ENCODE peak calls at places on chromosomes 6 and 20, in five cellular contexts. A is HCT116, H is AG10803, P is GM12878, R is lower lobe of right lung. M is an unnamed sample.
A peak's percentile ranks its signal among the peaks of the same experiment; 100 is the strongest.

GRCh38 chr6:168675933-168676551 is 235.1 kb downstream of the SMOC2 start:
- DNase-seq in H (no peak), P (no peak), R (no peak), A (no peak), M (no peak)

GRCh38 chr6:20921533-20921932 is 387.3 kb downstream of the CDKAL1 start:
- DNase-seq in R (no peak), P (no peak), H (peak; percentile 72), A (no peak), M (no peak)

GRCh38 chr6:163438940-163439335 is 24.4 kb downstream of the QKI start:
- DNase-seq in H (no peak), R (peak; percentile 49), P (no peak), A (no peak), M (no peak)

GRCh38 chr6:31971279-31971992 is 502 bp downstream of the DXO start:
- DNase-seq in R (peak; percentile 50), P (no peak), A (no peak), H (no peak), M (no peak)

GRCh38 chr6:13920584-13920983 is 4.2 kb upstream of the RNF182 start:
- DNase-seq in P (no peak), A (no peak), H (no peak), R (no peak), M (peak; percentile 52)

GRCh38 chr6:108982154-108983113 is 112.2 kb downstream of the SESN1 start:
- DNase-seq in R (no peak), A (no peak), H (no peak), P (no peak), M (no peak)

GRCh38 chr20:45098096-45098773 is 2.7 kb downstream of the KCNS1 start:
- DNase-seq in A (no peak), R (no peak), H (peak; percentile 11), P (no peak), M (peak; percentile 37)

GRCh38 chr6:23446394-23447001 is 679.5 kb upstream of the NRSN1 start:
- DNase-seq in R (no peak), P (no peak), H (peak; percentile 55), A (peak; percentile 1), M (peak; percentile 44)

GRCh38 chr6:34901930-34902329 is 12.9 kb downstream of the ANKS1A start:
- DNase-seq in H (peak; percentile 39), A (no peak), R (no peak), P (no peak), M (no peak)

GRCh38 chr6:33664506-33665057 is 43.5 kb downstream of the ITPR3 start:
- DNase-seq in H (no peak), P (no peak), A (no peak), R (no peak), M (no peak)

GRCh38 chr6:33665957-33666356 is 44.8 kb downstream of the ITPR3 start:
- DNase-seq in R (no peak), P (no peak), H (no peak), A (no peak), M (no peak)

GRCh38 chr6:33662318-33662717 is 41.2 kb downstream of the ITPR3 start:
- DNase-seq in A (no peak), P (no peak), H (no peak), R (no peak), M (no peak)

GRCh38 chr6:33663028-33663427 is 41.9 kb downstream of the ITPR3 start:
- DNase-seq in R (no peak), H (no peak), P (no peak), A (no peak), M (no peak)

DNA sequence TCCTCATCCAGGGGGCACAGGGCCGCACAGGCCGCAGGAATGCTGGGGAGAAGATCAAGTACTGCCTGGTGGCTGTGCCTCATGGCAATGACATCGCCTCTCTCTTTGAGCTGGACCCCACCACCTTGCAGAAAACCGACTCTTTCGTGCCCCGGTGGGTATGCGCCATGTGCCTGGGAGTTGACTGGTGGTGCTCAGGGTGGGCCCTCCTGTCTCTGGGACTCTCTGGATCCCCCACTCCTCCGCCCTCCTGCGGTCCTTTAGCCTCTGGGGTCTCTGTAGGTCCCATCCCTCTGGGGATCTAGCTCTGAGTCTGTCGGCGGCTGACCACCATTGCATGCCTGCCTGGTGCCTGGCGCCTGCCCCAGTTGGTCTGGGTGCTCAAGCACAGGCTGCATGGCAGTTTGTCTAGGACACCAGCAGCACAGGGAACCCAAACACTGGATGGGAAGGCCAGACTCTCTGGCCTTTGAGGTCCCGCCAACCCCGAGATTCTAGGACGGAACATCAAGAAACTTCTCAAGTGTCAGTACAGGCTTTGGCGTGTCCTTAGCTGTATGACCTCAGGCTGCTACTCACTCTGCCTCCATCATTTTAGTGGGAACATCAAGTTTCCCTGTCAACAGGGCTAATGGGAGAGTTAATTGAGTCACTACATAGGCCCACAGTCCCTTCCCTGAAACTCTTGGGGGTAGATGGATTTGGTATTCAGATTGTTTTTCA is 42.8 kb downstream of the ITPR3 start:
- DNase-seq in P (no peak), A (no peak), R (no peak), H (no peak), M (no peak)
- H3K4me3 ChIP-seq in P (no peak overlapping the region), A (no peak overlapping the region), R (no peak overlapping the region), H (no peak overlapping the region), M (no peak overlapping the region)

DNA sequence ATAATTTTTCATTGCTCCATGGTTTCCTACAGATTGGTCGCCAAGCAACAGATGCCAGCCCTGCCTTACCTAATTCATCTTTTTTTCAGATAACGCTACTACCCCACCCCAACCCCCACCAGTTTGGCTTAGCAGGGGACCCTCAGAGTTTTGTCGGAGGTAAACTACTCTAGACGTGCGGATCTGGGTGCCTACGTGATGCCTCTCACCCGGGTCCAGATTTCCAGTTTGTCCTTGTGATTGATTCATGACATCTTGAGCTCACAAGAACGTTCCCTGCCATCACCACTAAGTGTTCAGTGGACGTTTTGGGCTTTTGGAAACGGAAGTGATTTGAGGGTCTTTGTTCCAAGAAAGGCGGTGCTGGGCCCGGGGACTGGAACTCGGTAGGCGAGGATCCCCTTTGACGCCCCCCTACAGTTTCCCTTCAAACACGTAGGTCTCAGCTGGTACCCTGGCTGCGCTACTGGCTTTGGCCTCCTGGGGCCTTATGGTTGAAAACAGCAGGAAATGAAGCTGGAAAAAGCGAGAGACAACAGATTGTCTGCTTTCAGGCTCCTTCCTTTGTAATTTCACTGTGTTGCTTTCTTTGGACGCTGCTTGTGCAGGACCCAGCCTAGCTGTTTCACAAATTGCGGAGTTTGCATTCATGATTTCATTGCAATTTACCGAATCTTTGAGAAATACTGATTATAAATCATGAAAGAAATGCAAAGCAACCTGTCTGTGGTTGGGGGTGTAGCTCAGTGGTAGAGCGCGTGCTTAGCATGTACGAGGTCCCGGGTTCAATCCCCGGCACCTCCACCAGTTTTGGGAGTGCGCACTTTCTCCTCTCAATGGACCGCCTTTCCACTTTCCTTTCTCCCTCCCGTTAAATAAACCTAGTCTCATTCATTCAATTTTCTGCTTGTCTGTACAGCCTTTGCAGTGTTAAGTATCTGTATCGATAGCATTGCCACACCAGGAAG is 81.0 kb downstream of the GPX5 start:
- DNase-seq in H (peak; percentile 49), R (no peak), P (peak; percentile 45), A (peak; percentile 87), M (peak; percentile 37)
- TF ChIP-seq CTCF in H (peak; percentile 45), R (no peak), P (peak; percentile 40), A (peak; percentile 59), M (peak; percentile 40)

DNA sequence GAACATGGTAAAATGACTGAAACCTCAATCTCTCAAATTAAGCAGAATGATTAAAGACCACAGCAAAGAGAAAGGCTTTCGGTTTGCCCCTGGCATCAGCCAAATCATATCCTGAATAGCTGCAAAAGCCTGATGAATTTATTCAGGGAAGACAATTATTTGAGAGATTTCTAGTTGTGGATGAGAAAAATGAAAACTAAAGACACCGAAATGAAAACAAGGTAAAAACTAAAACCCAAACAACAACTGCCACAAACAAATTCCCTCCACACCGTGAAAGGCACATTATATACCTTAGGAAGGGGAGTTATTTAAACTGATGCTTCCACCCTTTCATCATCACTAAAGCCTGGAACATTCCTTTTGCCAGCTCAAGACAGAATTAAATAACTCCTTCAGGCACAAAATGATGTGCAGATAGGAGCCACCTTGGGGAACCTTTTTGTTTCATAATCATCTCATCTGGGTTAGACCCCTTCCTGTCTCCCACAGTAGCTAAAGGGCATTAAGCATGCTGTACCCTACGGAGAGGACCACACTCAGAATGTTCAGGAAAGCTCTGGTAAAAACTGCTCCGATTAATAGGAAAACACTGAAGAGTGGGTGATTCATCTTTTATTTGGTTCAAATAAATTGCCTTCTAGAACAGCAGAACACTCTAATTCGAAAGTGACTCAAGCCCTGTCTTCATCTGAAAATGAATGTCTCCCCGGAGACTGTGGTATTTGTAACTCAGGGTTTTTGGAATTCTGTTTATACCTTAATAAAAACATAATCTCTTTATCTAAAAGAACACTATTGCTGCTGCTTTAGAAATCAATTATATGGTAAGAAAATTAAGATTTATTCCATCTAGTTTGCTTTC is 9.1 kb upstream of the ANKRD60 start:
- DNase-seq in P (no peak), A (no peak), R (no peak), H (peak; percentile 80), M (peak; percentile 66)
- H3K4me3 ChIP-seq in P (peak overlapping the region; percentile 49), A (no peak overlapping the region), R (peak overlapping the region; percentile 56), H (peak overlapping the region; percentile 16), M (peak overlapping the region; percentile 16)

GRCh38 chr6:73308712-73309533 is 45.2 kb downstream of the DPPA5 start:
- DNase-seq in A (peak; percentile 21), H (peak; percentile 14), P (no peak), R (no peak), M (peak; percentile 41)
- TF ChIP-seq CTCF in A (peak; percentile 52), H (peak; percentile 17), P (no peak), R (no peak), M (peak; percentile 23)

DNA sequence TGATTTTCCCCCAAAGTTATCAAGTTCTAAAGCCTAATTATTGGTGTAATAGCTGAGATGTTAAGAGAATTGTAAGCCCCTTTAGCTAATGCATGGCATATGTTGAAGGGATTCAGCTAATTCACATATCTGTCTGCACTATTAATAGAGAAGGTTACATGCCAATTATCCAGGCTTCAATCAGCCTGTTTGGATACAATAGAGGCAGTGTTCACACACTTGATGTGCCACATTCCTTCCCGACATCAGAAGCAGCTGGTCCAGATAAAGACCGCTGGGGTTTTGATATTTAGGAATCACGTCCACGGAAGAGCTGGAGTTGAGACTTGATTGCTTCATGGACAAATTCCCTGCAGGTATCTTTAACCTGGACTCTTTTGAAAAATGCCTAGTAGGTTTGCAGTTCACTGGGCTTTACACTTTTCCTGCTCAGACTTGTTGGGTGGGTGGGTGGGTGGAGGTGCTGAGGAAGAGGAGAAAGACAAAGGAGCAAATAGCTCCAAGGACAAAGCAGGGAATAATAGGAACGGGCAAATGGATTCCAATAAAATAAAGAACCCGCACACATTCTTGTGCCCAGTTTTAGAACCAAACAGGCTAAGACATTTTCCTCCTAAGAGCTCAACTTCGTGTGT is 142.6 kb upstream of the ZNF217 start:
- DNase-seq in R (no peak), A (no peak), P (no peak), H (peak; percentile 42), M (no peak)
- H3K4me3 ChIP-seq in R (no peak overlapping the region), A (no peak overlapping the region), P (peak overlapping the region; percentile 69), H (no peak overlapping the region), M (no peak overlapping the region)

GRCh38 chr20:38962044-38962897 is at the start of gene DHX35:
- DNase-seq in A (peak; percentile 91), R (peak; percentile 99), H (peak; percentile 95), P (peak; percentile 91), M (peak; percentile 96)
- TF ChIP-seq CTCF in A (peak; percentile 23), R (peak; percentile 19), H (peak; percentile 54), P (peak; percentile 38), M (peak; percentile 42)

GRCh38 chr20:840858-841567 is 7.5 kb downstream of the FAM110A start:
- DNase-seq in R (peak; percentile 83), H (no peak), P (no peak), A (no peak), M (peak; percentile 30)
- H3K4me3 ChIP-seq in R (peak overlapping the region; percentile 57), H (peak overlapping the region; percentile 60), P (peak overlapping the region; percentile 61), A (peak overlapping the region; percentile 86), M (peak overlapping the region; percentile 55)

GRCh38 chr6:27726620-27727023 is 185.6 kb downstream of the OR2B2 start:
- DNase-seq in H (no peak), R (no peak), P (no peak), A (peak; percentile 44), M (no peak)

GRCh38 chr6:27720607-27721580 is 191.3 kb downstream of the OR2B2 start:
- DNase-seq in P (no peak), A (peak; percentile 87), R (no peak), H (peak; percentile 2), M (peak; percentile 27)
- TF ChIP-seq CTCF in P (no peak), A (peak; percentile 19), R (no peak), H (no peak), M (no peak)

M was measured in fibroblast of villous mesenchyme.